ENCODE peak calls at places on chromosomes 12 and 14, in eight cellular contexts. S, G, W, C, P, A, H and V are unnamed samples.

GRCh38 chr14:65846469-65846868 is 433.9 kb downstream of the FUT8 start:
- DNase-seq in G (no peak), S (no peak), C (no peak), H (no peak), P (no peak), A (no peak), W (no peak), V (no peak)

GRCh38 chr12:131482199-131482598 is 228.7 kb upstream of the SFSWAP start:
- DNase-seq in H (no peak), S (no peak), P (no peak), G (no peak), C (no peak), A (no peak), W (no peak), V (no peak)

GRCh38 chr12:22792198-22792597 is 167.2 kb downstream of the ETNK1 start:
- DNase-seq in A (no peak), G (no peak), H (no peak), P (no peak), C (no peak), S (no peak), W (no peak), V (no peak)

GRCh38 chr12:28459481-28459880 is 269.2 kb downstream of the CCDC91 start:
- DNase-seq in P (no peak), G (peak; percentile 6), W (no peak), S (no peak), C (no peak), H (no peak), A (no peak), V (no peak)

GRCh38 chr12:6828671-6829531 is 694 bp downstream of the P3H3 start:
- DNase-seq in P (peak; percentile 72), G (peak; percentile 51), S (no peak), C (peak; percentile 47), W (peak; percentile 60), H (peak; percentile 75), A (peak; percentile 45), V (peak; percentile 50)

GRCh38 chr14:89723930-89724915 is 230.3 kb downstream of the EFCAB11 start:
- DNase-seq in S (no peak), H (no peak), W (peak; percentile 20), P (no peak), G (peak; percentile 45), C (no peak), A (no peak), V (no peak)

GRCh38 chr12:107225626-107226025 is 132.3 kb upstream of the CRY1 start:
- DNase-seq in P (no peak), A (peak; percentile 22), C (peak; percentile 62), S (no peak), W (peak; percentile 8), H (no peak), G (peak; percentile 44), V (peak; percentile 31)

GRCh38 chr12:106251636-106252035 is 3.8 kb upstream of the CKAP4 start:
- DNase-seq in P (peak; percentile 17), S (no peak), C (peak; percentile 18), W (peak; percentile 56), A (peak; percentile 25), H (no peak), G (no peak), V (no peak)

GRCh38 chr12:54412786-54413185 is 6.3 kb downstream of the ITGA5 start:
- DNase-seq in A (no peak), G (no peak), W (no peak), P (no peak), H (no peak), C (no peak), S (no peak), V (no peak)

GRCh38 chr12:115623764-115624334 is 653.6 kb downstream of the MED13L start:
- DNase-seq in A (peak; percentile 8), P (no peak), W (no peak), G (no peak), H (no peak), S (peak; percentile 67), C (no peak), V (no peak)

GRCh38 chr12:116515674-116516073 is 43.5 kb upstream of the MAP1LC3B2 start:
- DNase-seq in P (no peak), H (no peak), A (no peak), W (no peak), S (no peak), C (no peak), G (no peak), V (no peak)

GRCh38 chr12:81468206-81468605 is 290.9 kb downstream of the PPFIA2 start:
- DNase-seq in G (peak; percentile 44), H (no peak), P (no peak), S (no peak), C (peak; percentile 81), W (no peak), A (peak; percentile 31), V (peak; percentile 57)

GRCh38 chr12:128909653-128910052 is 56.4 kb downstream of the GLT1D1 start:
- DNase-seq in S (no peak), W (no peak), P (no peak), G (no peak), A (no peak), H (no peak), C (no peak), V (no peak)

GRCh38 chr12:38905480-38906351 is at the start of gene CPNE8:
- DNase-seq in H (peak; percentile 78), G (peak; percentile 78), S (peak; percentile 88), C (peak; percentile 68), P (peak; percentile 19), W (peak; percentile 33), A (peak; percentile 81), V (peak; percentile 25)

GRCh38 chr12:117408161-117408791 is 46.9 kb upstream of the NOS1 start:
- DNase-seq in H (no peak), G (no peak), S (peak; percentile 40), W (no peak), A (peak; percentile 5), C (peak; percentile 49), P (peak; percentile 30), V (no peak)

GRCh38 chr14:79325071-79325470 is 886.2 kb downstream of the DIO2 start:
- DNase-seq in S (no peak), A (no peak), G (no peak), W (no peak), C (no peak), P (no peak), H (no peak), V (no peak)

GRCh38 chr12:28040251-28040650 is 67.7 kb upstream of the PTHLH start:
- DNase-seq in W (no peak), G (no peak), H (no peak), A (no peak), P (no peak), C (no peak), S (no peak), V (no peak)

GRCh38 chr12:38159591-38160317 is 156.8 kb upstream of the ALG10B start:
- DNase-seq in W (no peak), S (peak; percentile 41), H (no peak), P (no peak), G (no peak), A (no peak), C (no peak), V (no peak)

GRCh38 chr12:28958553-28959195 is 190.4 kb upstream of the FAR2 start:
- DNase-seq in A (peak; percentile 87), S (no peak), P (no peak), C (peak; percentile 77), H (no peak), G (peak; percentile 86), W (peak; percentile 34), V (peak; percentile 20)

DNA sequence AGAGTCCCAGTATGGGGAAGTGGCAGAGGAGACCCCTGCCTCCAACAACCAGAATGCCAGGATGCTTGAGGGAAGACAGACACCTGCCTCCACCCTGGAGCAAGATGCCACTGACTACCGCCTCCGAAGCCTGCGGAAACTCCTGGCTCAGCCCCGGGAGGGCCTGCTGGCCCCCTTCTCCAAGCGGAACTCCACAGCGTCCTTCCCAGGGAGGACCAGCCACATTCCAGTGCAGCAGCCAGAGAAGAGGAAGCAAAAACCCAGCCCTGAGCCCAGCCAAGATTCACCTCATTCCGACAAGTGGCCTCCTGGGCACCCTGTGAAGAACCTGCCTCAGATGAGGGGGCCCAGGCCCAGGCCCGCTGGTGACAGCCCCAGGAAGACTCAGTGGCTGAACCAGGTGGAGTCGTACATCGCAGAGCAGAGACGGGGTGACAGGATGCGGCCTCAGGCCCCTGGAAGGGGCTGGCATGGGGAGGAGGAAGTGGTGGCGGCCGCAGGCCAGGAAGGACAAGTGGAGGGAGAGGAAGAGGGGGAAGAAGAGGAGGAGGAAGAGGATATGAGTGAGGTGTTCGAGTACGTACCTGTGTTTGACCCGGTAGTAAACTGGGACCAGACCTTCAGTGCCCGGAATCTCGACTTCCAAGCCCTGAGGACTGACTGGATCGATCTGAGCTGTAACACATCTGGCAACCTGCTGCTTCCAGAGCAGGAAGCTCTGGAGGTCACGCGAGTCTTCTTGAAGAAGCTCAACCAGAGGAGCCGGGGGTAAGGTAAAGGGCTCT is 93.7 kb downstream of the B4GALNT3 start:
- DNase-seq in C (no peak), W (peak; percentile 24), P (no peak), H (no peak), G (no peak), A (no peak), S (no peak), V (no peak)
- H3K4me3 ChIP-seq in C (no peak overlapping the region), W (no peak overlapping the region), P (no peak overlapping the region), H (no peak overlapping the region), G (no peak overlapping the region), A (no peak overlapping the region), S (no peak overlapping the region), V (no peak overlapping the region)

DNA sequence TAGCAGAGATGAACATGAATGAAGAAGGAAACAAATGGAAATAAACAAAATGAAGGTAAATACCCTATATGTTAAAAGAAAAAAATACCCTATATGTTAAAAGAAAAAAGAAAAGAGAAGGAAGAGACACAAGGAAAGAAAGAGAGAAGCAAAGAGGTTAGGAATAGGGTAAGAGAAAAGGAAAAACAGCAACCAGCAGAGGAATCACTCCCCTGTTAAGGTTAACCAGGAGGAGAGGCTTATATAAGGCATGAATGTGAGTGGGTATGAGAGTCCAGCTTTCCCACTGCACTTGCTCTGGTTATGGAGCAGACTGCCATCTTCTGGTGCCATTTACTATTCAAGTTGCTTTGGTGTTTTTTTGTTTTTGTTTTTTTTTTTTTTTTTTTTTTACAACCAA is 3.1 kb downstream of the PPP1R3E start:
- DNase-seq in S (no peak), G (peak; percentile 84), A (peak; percentile 73), C (peak; percentile 39), H (no peak), P (peak; percentile 58), W (no peak), V (no peak)
- TF ChIP-seq CTCF in S (peak; percentile 16), G (peak; percentile 44), A (peak; percentile 43), C (peak; percentile 8), H (no peak), P (peak; percentile 29), W (peak; percentile 27), V (peak; percentile 51)

DNA sequence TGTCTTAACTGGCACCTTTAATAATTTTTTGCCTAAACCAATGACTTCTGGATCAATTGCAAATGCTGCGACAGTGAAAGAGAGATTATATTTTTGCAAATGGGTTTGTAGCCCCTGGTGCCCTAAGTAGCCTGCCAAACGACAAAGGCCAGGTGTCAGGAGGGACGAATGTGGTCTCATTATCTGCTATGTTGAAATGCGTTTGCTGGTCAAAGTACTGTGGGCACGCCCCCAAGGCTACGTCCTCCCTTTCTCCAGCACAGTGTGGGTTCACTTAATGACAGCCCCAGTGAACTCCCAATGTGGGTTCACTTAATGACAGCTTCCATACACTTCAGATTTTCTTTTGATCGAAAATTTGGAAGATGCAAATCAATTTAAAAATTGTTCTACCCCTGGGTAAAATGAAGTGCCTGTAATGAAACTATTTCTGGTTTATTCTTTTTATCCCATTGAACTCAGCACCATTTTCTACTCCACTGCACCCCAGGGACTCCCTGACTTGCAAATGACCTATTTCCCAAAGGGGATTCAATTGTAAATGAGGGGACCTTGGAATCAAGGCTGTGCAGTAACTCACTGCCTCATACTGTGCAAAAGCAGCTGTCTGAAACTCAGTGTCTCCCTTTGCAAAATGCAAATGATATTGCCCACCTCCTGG is 1.4 kb downstream of the SERPINA11 start:
- DNase-seq in P (no peak), A (no peak), C (no peak), G (no peak), S (no peak), W (no peak), H (peak; percentile 17), V (no peak)
- H3K4me3 ChIP-seq in P (no peak overlapping the region), A (no peak overlapping the region), C (no peak overlapping the region), G (no peak overlapping the region), S (no peak overlapping the region), W (no peak overlapping the region), H (no peak overlapping the region), V (no peak overlapping the region)

GRCh38 chr14:100470523-100470897 is 116.7 kb downstream of the BEGAIN start:
- DNase-seq in W (no peak), C (no peak), S (no peak), P (no peak), G (no peak), H (no peak), A (no peak), V (no peak)
- TF ChIP-seq CTCF in W (no peak), C (no peak), S (no peak), P (no peak), G (no peak), H (no peak), A (no peak), V (peak; percentile 21)